ENCODE peak calls at places on chromosomes 7 and 10, in five cellular contexts. H is T follicular helper cell; M is fibroblast of mammary gland; K is left kidney; D is stimulated activated CD4-positive, alpha-beta T cell treated with anti-CD3 and anti-CD28 coated beads, Interleukin-2, amount 100 ng/mL, for 24 hours. C is an unnamed sample.

GRCh38 chr10:116038259-116038658 is 234.7 kb downstream of the GFRA1 start:
- DNase-seq in K (no peak), H (no peak), D (no peak), M (peak; percentile 60), C (no peak)

GRCh38 chr10:93475227-93475626 is 6.9 kb downstream of the MYOF start:
- DNase-seq in M (no peak), H (no peak), K (no peak), D (no peak), C (no peak)

GRCh38 chr10:89478739-89479116 is 56.7 kb downstream of the SLC16A12 start:
- DNase-seq in M (peak; percentile 81), D (no peak), K (no peak), H (no peak), C (no peak)

GRCh38 chr7:42107484-42107883 is 129.5 kb downstream of the GLI3 start:
- DNase-seq in M (peak; percentile 63), K (peak; percentile 77), D (no peak), H (no peak), C (no peak)

GRCh38 chr7:46007194-46007593 is 86.1 kb upstream of the IGFBP3 start:
- DNase-seq in M (peak; percentile 45), K (no peak), D (no peak), H (no peak), C (no peak)

GRCh38 chr10:124704428-124704805 is 39.8 kb downstream of the FAM53B start:
- DNase-seq in H (no peak), D (no peak), K (no peak), M (no peak), C (no peak)

GRCh38 chr7:50621206-50621605 is 56.0 kb upstream of the DDC start:
- DNase-seq in H (no peak), K (peak; percentile 81), M (no peak), D (no peak), C (no peak)

GRCh38 chr10:12448729-12449391 is 99.5 kb downstream of the CAMK1D start:
- DNase-seq in H (peak; percentile 72), D (peak; percentile 66), M (peak; percentile 74), K (no peak), C (peak; percentile 18)

GRCh38 chr10:100307716-100308115 is 21.2 kb upstream of the BLOC1S2 start:
- DNase-seq in H (no peak), M (peak; percentile 83), K (no peak), D (no peak), C (no peak)

GRCh38 chr10:128537888-128538287 is 411.7 kb upstream of the MKI67 start:
- DNase-seq in H (no peak), M (no peak), K (no peak), D (no peak), C (no peak)

GRCh38 chr7:109950256-109950655 is 1140.7 kb upstream of the LRRN3 start:
- DNase-seq in M (no peak), K (no peak), H (no peak), D (no peak), C (no peak)

GRCh38 chr7:106773228-106773627 is 91.9 kb upstream of the PIK3CG start:
- DNase-seq in H (no peak), K (peak; percentile 25), M (no peak), D (no peak), C (no peak)

GRCh38 chr7:98329974-98330373 is 48.5 kb downstream of the BRI3 start:
- DNase-seq in H (no peak), M (peak; percentile 29), D (no peak), K (no peak), C (no peak)

GRCh38 chr10:7756360-7756992 is 31.3 kb downstream of the KIN start:
- DNase-seq in H (peak; percentile 1), M (peak; percentile 37), K (peak; percentile 23), D (peak; percentile 5), C (no peak)

GRCh38 chr7:139777948-139778841 is at the start of gene HIPK2:
- DNase-seq in D (peak; percentile 73), K (peak; percentile 96), M (peak; percentile 79), H (peak; percentile 64), C (peak; percentile 52)

GRCh38 chr7:106626376-106627293 is 34.3 kb downstream of the CCDC71L start:
- DNase-seq in H (no peak), D (no peak), K (peak; percentile 7), M (no peak), C (no peak)

GRCh38 chr7:157849726-157850125 is 512.9 kb downstream of the DNAJB6 start:
- DNase-seq in H (no peak), D (no peak), K (no peak), M (no peak), C (no peak)

GRCh38 chr10:123965973-123966895 is 74.6 kb upstream of the CPXM2 start:
- DNase-seq in M (no peak), K (no peak), H (no peak), D (no peak), C (no peak)

GRCh38 chr10:21524526-21525366 is 736 bp downstream of the SKIDA1 start:
- DNase-seq in M (peak; percentile 57), D (no peak), K (peak; percentile 75), H (no peak), C (no peak)

GRCh38 chr10:28425431-28425830 is 107.5 kb upstream of the WAC start:
- DNase-seq in D (no peak), K (no peak), M (no peak), H (no peak), C (no peak)

GRCh38 chr10:2019281-2019680 is 282.0 kb upstream of the ADARB2 start:
- DNase-seq in H (no peak), D (no peak), M (no peak), K (no peak), C (no peak)

GRCh38 chr7:116809636-116810266 is 52.6 kb upstream of the CAPZA2 start:
- DNase-seq in H (no peak), D (no peak), M (peak; percentile 77), K (peak; percentile 88), C (no peak)

GRCh38 chr7:65397730-65398142 is 24.1 kb downstream of the ZNF92 start:
- DNase-seq in H (no peak), K (peak; percentile 54), M (no peak), D (no peak), C (no peak)

GRCh38 chr10:11446895-11447294 is 164.6 kb downstream of the USP6NL start:
- DNase-seq in H (no peak), M (no peak), D (no peak), K (no peak), C (no peak)

GRCh38 chr10:117163061-117163953 is 25.2 kb upstream of the VAX1 start:
- DNase-seq in H (no peak), D (peak; percentile 8), M (no peak), K (peak; percentile 63), C (no peak)

GRCh38 chr7:136086712-136087111 is 109.6 kb upstream of the MTPN start:
- DNase-seq in D (no peak), M (peak; percentile 86), K (peak; percentile 60), H (no peak), C (peak; percentile 10)

GRCh38 chr7:27873981-27874957 is 134.3 kb downstream of the TAX1BP1 start:
- DNase-seq in K (peak; percentile 17), H (no peak), D (no peak), M (peak; percentile 48), C (no peak)

GRCh38 chr7:63096141-63096540 is 902.5 kb upstream of the ZNF722 start:
- DNase-seq in D (no peak), H (no peak), K (no peak), M (no peak), C (no peak)

GRCh38 chr7:40733578-40733977 is 598.8 kb downstream of the SUGCT start:
- DNase-seq in K (no peak), H (no peak), M (no peak), D (no peak), C (no peak)

GRCh38 chr10:131874991-131875451 is 25.8 kb upstream of the PPP2R2D start:
- DNase-seq in M (peak; percentile 69), K (peak; percentile 96), D (peak; percentile 79), H (peak; percentile 26), C (peak; percentile 46)

GRCh38 chr7:135386181-135386580 is 123.7 kb downstream of the CNOT4 start:
- DNase-seq in H (no peak), M (peak; percentile 5), D (no peak), K (no peak), C (no peak)

GRCh38 chr7:133354546-133355324 is 101.9 kb downstream of the EXOC4 start:
- DNase-seq in D (no peak), H (no peak), M (peak; percentile 15), K (no peak), C (no peak)

GRCh38 chr7:149624006-149624405 is 126.4 kb upstream of the ZNF746 start:
- DNase-seq in H (peak; percentile 43), D (peak; percentile 51), K (peak; percentile 73), M (peak; percentile 9), C (peak; percentile 63)

GRCh38 chr10:93468532-93469213 is 13.5 kb downstream of the MYOF start:
- DNase-seq in K (no peak), H (no peak), D (peak; percentile 11), M (peak; percentile 96), C (no peak)

GRCh38 chr7:128030999-128031681 is at the start of gene LRRC4:
- DNase-seq in M (peak; percentile 39), K (peak; percentile 83), H (no peak), D (peak; percentile 54), C (peak; percentile 11)

GRCh38 chr7:141358376-141358775 is 192.8 kb upstream of the AGK start:
- DNase-seq in M (no peak), H (no peak), K (no peak), D (no peak), C (no peak)

GRCh38 chr7:74199551-74200355 is 10.1 kb upstream of the LAT2 start:
- DNase-seq in D (no peak), H (no peak), M (peak; percentile 38), K (no peak), C (no peak)

GRCh38 chr10:34010891-34011290 is 676.4 kb upstream of the NRP1 start:
- DNase-seq in H (no peak), D (no peak), K (no peak), M (peak; percentile 57), C (no peak)

GRCh38 chr10:130809761-130810515 is 501.6 kb downstream of the TCERG1L start:
- DNase-seq in H (no peak), D (no peak), K (no peak), M (no peak), C (no peak)

C was measured in T-cell.